ENCODE peak calls at places on chromosome 4, in eight cellular contexts. S is CD4-positive, CD25-positive, alpha-beta regulatory T cell; Y is endothelial cell of umbilical vein; K is suprapubic skin; H is ascending aorta; X is CD8-positive, alpha-beta memory T cell; V is mesenchymal stem cell; I is right cardiac atrium. A is an unnamed sample.

GRCh38 chr4:74365761-74366160 is 816 bp downstream of the EREG start:
- DNase-seq in S (no peak), Y (peak; percentile 27), K (no peak), H (no peak), X (no peak), V (peak; percentile 28), I (no peak), A (peak; percentile 30)

GRCh38 chr4:168978001-168978700 is 31.9 kb downstream of the CBR4 start:
- DNase-seq in S (no peak), Y (no peak), K (no peak), H (no peak), X (no peak), V (peak; percentile 8), I (no peak), A (no peak)

GRCh38 chr4:21046121-21046520 is 345.9 kb downstream of the PACRGL start:
- DNase-seq in S (no peak), Y (no peak), K (no peak), H (no peak), X (no peak), V (peak; percentile 25), I (no peak), A (no peak)

GRCh38 chr4:35124116-35124515 is 1120.2 kb downstream of the ARAP2 start:
- DNase-seq in S (no peak), Y (no peak), K (no peak), H (no peak), X (no peak), V (peak; percentile 31), I (no peak), A (no peak)

GRCh38 chr4:123364906-123365305 is 31.7 kb upstream of the SPRY1 start:
- DNase-seq in S (no peak), Y (no peak), K (no peak), H (no peak), X (no peak), V (no peak), I (no peak), A (no peak)

GRCh38 chr4:74262522-74262921 is 45.7 kb upstream of the EPGN start:
- DNase-seq in S (no peak), Y (no peak), K (no peak), H (no peak), X (no peak), V (no peak), I (no peak), A (no peak)

GRCh38 chr4:58587856-58588255 is 1477.7 kb upstream of the IGFBP7 start:
- DNase-seq in S (no peak), Y (no peak), K (no peak), H (no peak), X (no peak), V (peak; percentile 3), I (no peak), A (no peak)

GRCh38 chr4:188714907-188715306 is 575.7 kb downstream of the TRIML1 start:
- DNase-seq in S (no peak), Y (no peak), K (no peak), H (no peak), X (no peak), V (peak; percentile 54), I (no peak), A (no peak)

GRCh38 chr4:176841730-176842129 is 49.0 kb upstream of the VEGFC start:
- DNase-seq in S (no peak), Y (peak; percentile 66), K (no peak), H (no peak), X (no peak), V (peak; percentile 53), I (no peak), A (no peak)

GRCh38 chr4:150289198-150289597 is 211.0 kb downstream of the DCLK2 start:
- DNase-seq in S (no peak), Y (no peak), K (no peak), H (no peak), X (no peak), V (no peak), I (no peak), A (no peak)

GRCh38 chr4:33255094-33255493 is 2534.9 kb downstream of the PCDH7 start:
- DNase-seq in S (no peak), Y (no peak), K (no peak), H (no peak), X (no peak), V (no peak), I (no peak), A (no peak)

GRCh38 chr4:169063441-169063840 is 53.4 kb upstream of the CBR4 start:
- DNase-seq in S (no peak), Y (no peak), K (no peak), H (no peak), X (no peak), V (no peak), I (no peak), A (no peak)

GRCh38 chr4:15232725-15233597 is 194.9 kb upstream of the C1QTNF7 start:
- DNase-seq in S (no peak), Y (peak; percentile 28), K (no peak), H (no peak), X (no peak), V (peak; percentile 68), I (peak; percentile 52), A (no peak)

GRCh38 chr4:134628074-134628473 is 426.5 kb upstream of the PABPC4L start:
- DNase-seq in S (no peak), Y (no peak), K (no peak), H (no peak), X (no peak), V (no peak), I (no peak), A (no peak)

GRCh38 chr4:146371812-146372211 is 149.9 kb downstream of the SLC10A7 start:
- DNase-seq in S (no peak), Y (peak; percentile 40), K (no peak), H (no peak), X (no peak), V (no peak), I (no peak), A (no peak)

GRCh38 chr4:81084624-81085023 is 54.1 kb downstream of the BMP3 start:
- DNase-seq in S (no peak), Y (no peak), K (no peak), H (no peak), X (no peak), V (peak; percentile 21), I (no peak), A (no peak)

GRCh38 chr4:110617095-110617494 is 5.8 kb downstream of the PITX2 start:
- DNase-seq in S (no peak), Y (no peak), K (no peak), H (no peak), X (no peak), V (peak; percentile 37), I (no peak), A (no peak)

GRCh38 chr4:54231419-54232150 is 2.5 kb downstream of the PDGFRA start:
- DNase-seq in S (no peak), Y (no peak), K (peak; percentile 82), H (peak; percentile 86), X (no peak), V (peak; percentile 64), I (peak; percentile 93), A (peak; percentile 79)

GRCh38 chr4:156830356-156830755 is 141.2 kb downstream of the PDGFC start:
- DNase-seq in S (no peak), Y (no peak), K (no peak), H (no peak), X (no peak), V (peak; percentile 24), I (no peak), A (no peak)

GRCh38 chr4:153083447-153083921 is 120.8 kb upstream of the TRIM2 start:
- DNase-seq in S (peak; percentile 7), Y (peak; percentile 75), K (no peak), H (peak; percentile 78), X (peak; percentile 53), V (peak; percentile 82), I (no peak), A (no peak)

GRCh38 chr4:14165253-14165942 is 537.9 kb upstream of the BOD1L1 start:
- DNase-seq in S (no peak), Y (no peak), K (no peak), H (no peak), X (no peak), V (no peak), I (no peak), A (no peak)
- H3K4me3 ChIP-seq in S (no peak overlapping the region), Y (no peak overlapping the region), K (no peak overlapping the region), H (no peak overlapping the region), X (no peak overlapping the region), V (no peak overlapping the region), I (no peak overlapping the region), A (no peak overlapping the region)

GRCh38 chr4:75497133-75497532 is 17.1 kb downstream of the RCHY1 start:
- DNase-seq in S (no peak), Y (no peak), K (no peak), H (no peak), X (no peak), V (peak; percentile 27), I (no peak), A (no peak)
- H3K27ac ChIP-seq in S (no peak overlapping the region), Y (no peak overlapping the region), K (no peak overlapping the region), H (no peak overlapping the region), X (no peak overlapping the region), V (no peak overlapping the region), I (no peak overlapping the region), A (no peak overlapping the region)

GRCh38 chr4:180827610-180828009 is 1415.6 kb upstream of the TENM3 start:
- DNase-seq in S (no peak), Y (no peak), K (no peak), H (no peak), X (no peak), V (peak; percentile 39), I (no peak), A (no peak)

GRCh38 chr4:180828455-180829018 is 1414.7 kb upstream of the TENM3 start:
- DNase-seq in S (no peak), Y (no peak), K (no peak), H (no peak), X (no peak), V (peak; percentile 57), I (no peak), A (no peak)

GRCh38 chr4:180823116-180823515 is 1420.1 kb upstream of the TENM3 start:
- DNase-seq in S (no peak), Y (no peak), K (no peak), H (no peak), X (no peak), V (no peak), I (no peak), A (no peak)

GRCh38 chr4:180832086-180832485 is 1411.1 kb upstream of the TENM3 start:
- DNase-seq in S (no peak), Y (no peak), K (no peak), H (no peak), X (no peak), V (peak; percentile 28), I (no peak), A (no peak)

GRCh38 chr4:180827193-180827592 is 1416.0 kb upstream of the TENM3 start:
- DNase-seq in S (no peak), Y (no peak), K (no peak), H (no peak), X (no peak), V (peak; percentile 56), I (peak; percentile 42), A (no peak)
- H3K4me3 ChIP-seq in S (no peak overlapping the region), Y (no peak overlapping the region), K (peak overlapping the region; percentile 26), H (peak overlapping the region; percentile 55), X (no peak overlapping the region), V (no peak overlapping the region), I (peak overlapping the region; percentile 71), A (peak overlapping the region; percentile 16)

DNA sequence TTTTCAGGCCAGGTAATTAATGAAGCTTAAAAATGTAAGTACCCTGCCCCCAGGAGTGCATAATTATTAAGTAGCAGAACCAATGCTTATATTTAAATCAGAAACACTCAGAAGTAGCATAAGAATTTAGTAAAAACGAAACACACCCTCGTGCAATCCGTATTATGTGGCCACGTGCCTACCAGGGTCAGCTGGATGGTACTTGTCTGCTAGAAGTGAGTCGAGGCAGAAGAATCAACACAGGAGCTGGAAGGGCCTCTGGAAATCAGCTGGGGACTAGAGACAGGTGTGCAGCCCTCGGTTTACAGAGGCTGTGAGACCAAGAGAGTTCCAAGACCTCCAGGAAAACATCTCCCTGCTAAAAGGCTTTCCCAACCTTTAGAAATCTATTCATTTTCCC is 559 bp upstream of the FAM47E start:
- DNase-seq in S (no peak), Y (peak; percentile 10), K (no peak), H (no peak), X (no peak), V (no peak), I (no peak), A (peak; percentile 48)
- H3K27ac ChIP-seq in S (no peak overlapping the region), Y (no peak overlapping the region), K (no peak overlapping the region), H (no peak overlapping the region), X (no peak overlapping the region), V (no peak overlapping the region), I (no peak overlapping the region), A (peak overlapping the region; percentile 67)

A was measured in left lung.